ENCODE peak calls at places on chromosome 12, in eight cellular contexts. One of them, this sample, is unnamed.

GRCh38 chr12:2282321-2282720 is 229.5 kb downstream of the CACNA1C start:
- DNase-seq in epithelial cell of proximal tubule: no peak
- DNase-seq in cardiac fibroblast: peak
- DNase-seq in progenitor cell of endocrine pancreas: no peak
- DNase-seq in PC-9: no peak
- DNase-seq in astrocyte of the spinal cord: no peak
- DNase-seq in nephron progenitor cell: no peak
- DNase-seq in lower lobe of right lung: no peak
- DNase-seq in this sample: no peak

GRCh38 chr12:108827941-108828340 is 29.4 kb downstream of the SSH1 start:
- DNase-seq in lower lobe of right lung: no peak
- DNase-seq in epithelial cell of proximal tubule: no peak
- DNase-seq in nephron progenitor cell: no peak
- DNase-seq in astrocyte of the spinal cord: no peak
- DNase-seq in cardiac fibroblast: peak
- DNase-seq in PC-9: no peak
- DNase-seq in progenitor cell of endocrine pancreas: no peak
- DNase-seq in this sample: no peak

GRCh38 chr12:1634590-1635191 is 5.7 kb downstream of the WNT5B start:
- DNase-seq in progenitor cell of endocrine pancreas: peak
- DNase-seq in nephron progenitor cell: peak
- DNase-seq in lower lobe of right lung: peak
- DNase-seq in PC-9: peak
- DNase-seq in cardiac fibroblast: peak
- DNase-seq in astrocyte of the spinal cord: peak
- DNase-seq in epithelial cell of proximal tubule: no peak
- DNase-seq in this sample: no peak

GRCh38 chr12:56086096-56086495 is 6.1 kb downstream of the ERBB3 start:
- DNase-seq in lower lobe of right lung: no peak
- DNase-seq in epithelial cell of proximal tubule: no peak
- DNase-seq in astrocyte of the spinal cord: no peak
- DNase-seq in nephron progenitor cell: no peak
- DNase-seq in progenitor cell of endocrine pancreas: no peak
- DNase-seq in PC-9: peak
- DNase-seq in cardiac fibroblast: no peak
- DNase-seq in this sample: no peak

GRCh38 chr12:118436002-118436724 is 59.8 kb downstream of the SUDS3 start:
- DNase-seq in PC-9: peak
- DNase-seq in astrocyte of the spinal cord: no peak
- DNase-seq in epithelial cell of proximal tubule: no peak
- DNase-seq in nephron progenitor cell: peak
- DNase-seq in cardiac fibroblast: no peak
- DNase-seq in lower lobe of right lung: no peak
- DNase-seq in progenitor cell of endocrine pancreas: no peak
- DNase-seq in this sample: no peak

GRCh38 chr12:565161-565560 is 98.1 kb downstream of the NINJ2 start:
- DNase-seq in progenitor cell of endocrine pancreas: no peak
- DNase-seq in lower lobe of right lung: no peak
- DNase-seq in astrocyte of the spinal cord: no peak
- DNase-seq in nephron progenitor cell: no peak
- DNase-seq in PC-9: no peak
- DNase-seq in epithelial cell of proximal tubule: no peak
- DNase-seq in cardiac fibroblast: no peak
- DNase-seq in this sample: no peak

GRCh38 chr12:19129486-19130223 is at the start of gene PLEKHA5:
- DNase-seq in cardiac fibroblast: peak
- DNase-seq in PC-9: peak
- DNase-seq in progenitor cell of endocrine pancreas: peak
- DNase-seq in lower lobe of right lung: peak
- DNase-seq in nephron progenitor cell: peak
- DNase-seq in epithelial cell of proximal tubule: no peak
- DNase-seq in astrocyte of the spinal cord: peak
- DNase-seq in this sample: no peak

GRCh38 chr12:9372202-9372601 is 164.0 kb upstream of the PZP start:
- DNase-seq in cardiac fibroblast: peak
- DNase-seq in epithelial cell of proximal tubule: no peak
- DNase-seq in PC-9: no peak
- DNase-seq in nephron progenitor cell: no peak
- DNase-seq in lower lobe of right lung: no peak
- DNase-seq in progenitor cell of endocrine pancreas: no peak
- DNase-seq in astrocyte of the spinal cord: no peak
- DNase-seq in this sample: no peak

GRCh38 chr12:71958056-71958455 is 19.4 kb downstream of the TPH2 start:
- DNase-seq in nephron progenitor cell: no peak
- DNase-seq in cardiac fibroblast: no peak
- DNase-seq in lower lobe of right lung: no peak
- DNase-seq in epithelial cell of proximal tubule: no peak
- DNase-seq in astrocyte of the spinal cord: peak
- DNase-seq in PC-9: no peak
- DNase-seq in progenitor cell of endocrine pancreas: no peak
- DNase-seq in this sample: peak

GRCh38 chr12:79448816-79449215 is 241.9 kb downstream of the PAWR start:
- DNase-seq in progenitor cell of endocrine pancreas: no peak
- DNase-seq in epithelial cell of proximal tubule: no peak
- DNase-seq in PC-9: no peak
- DNase-seq in astrocyte of the spinal cord: no peak
- DNase-seq in lower lobe of right lung: no peak
- DNase-seq in nephron progenitor cell: no peak
- DNase-seq in cardiac fibroblast: no peak
- DNase-seq in this sample: no peak

GRCh38 chr12:117168976-117169375 is 21.3 kb downstream of the FBXO21 start:
- DNase-seq in lower lobe of right lung: no peak
- DNase-seq in nephron progenitor cell: no peak
- DNase-seq in PC-9: no peak
- DNase-seq in epithelial cell of proximal tubule: no peak
- DNase-seq in astrocyte of the spinal cord: no peak
- DNase-seq in progenitor cell of endocrine pancreas: no peak
- DNase-seq in cardiac fibroblast: no peak
- DNase-seq in this sample: no peak
- TF ChIP-seq CTCF in lower lobe of right lung: no peak
- TF ChIP-seq CTCF in nephron progenitor cell: no peak
- TF ChIP-seq CTCF in PC-9: no peak
- TF ChIP-seq CTCF in epithelial cell of proximal tubule: no peak
- TF ChIP-seq CTCF in astrocyte of the spinal cord: no peak
- TF ChIP-seq CTCF in progenitor cell of endocrine pancreas: no peak
- TF ChIP-seq CTCF in cardiac fibroblast: no peak
- TF ChIP-seq CTCF in this sample: no peak

GRCh38 chr12:111270128-111270651 is 98.7 kb downstream of the PHETA1 start:
- DNase-seq in astrocyte of the spinal cord: no peak
- DNase-seq in lower lobe of right lung: no peak
- DNase-seq in epithelial cell of proximal tubule: no peak
- DNase-seq in cardiac fibroblast: no peak
- DNase-seq in PC-9: no peak
- DNase-seq in nephron progenitor cell: no peak
- DNase-seq in progenitor cell of endocrine pancreas: no peak
- DNase-seq in this sample: no peak

GRCh38 chr12:111270773-111271172 is 98.1 kb downstream of the PHETA1 start:
- DNase-seq in progenitor cell of endocrine pancreas: no peak
- DNase-seq in nephron progenitor cell: no peak
- DNase-seq in lower lobe of right lung: no peak
- DNase-seq in PC-9: no peak
- DNase-seq in cardiac fibroblast: no peak
- DNase-seq in astrocyte of the spinal cord: no peak
- DNase-seq in epithelial cell of proximal tubule: no peak
- DNase-seq in this sample: no peak

GRCh38 chr12:111267171-111267570 is 101.7 kb downstream of the PHETA1 start:
- DNase-seq in PC-9: no peak
- DNase-seq in nephron progenitor cell: no peak
- DNase-seq in lower lobe of right lung: no peak
- DNase-seq in progenitor cell of endocrine pancreas: no peak
- DNase-seq in cardiac fibroblast: no peak
- DNase-seq in epithelial cell of proximal tubule: no peak
- DNase-seq in astrocyte of the spinal cord: no peak
- DNase-seq in this sample: no peak

GRCh38 chr12:111269688-111270087 is 99.2 kb downstream of the PHETA1 start:
- DNase-seq in PC-9: no peak
- DNase-seq in epithelial cell of proximal tubule: no peak
- DNase-seq in progenitor cell of endocrine pancreas: no peak
- DNase-seq in lower lobe of right lung: no peak
- DNase-seq in astrocyte of the spinal cord: no peak
- DNase-seq in cardiac fibroblast: no peak
- DNase-seq in nephron progenitor cell: no peak
- DNase-seq in this sample: no peak

DNA sequence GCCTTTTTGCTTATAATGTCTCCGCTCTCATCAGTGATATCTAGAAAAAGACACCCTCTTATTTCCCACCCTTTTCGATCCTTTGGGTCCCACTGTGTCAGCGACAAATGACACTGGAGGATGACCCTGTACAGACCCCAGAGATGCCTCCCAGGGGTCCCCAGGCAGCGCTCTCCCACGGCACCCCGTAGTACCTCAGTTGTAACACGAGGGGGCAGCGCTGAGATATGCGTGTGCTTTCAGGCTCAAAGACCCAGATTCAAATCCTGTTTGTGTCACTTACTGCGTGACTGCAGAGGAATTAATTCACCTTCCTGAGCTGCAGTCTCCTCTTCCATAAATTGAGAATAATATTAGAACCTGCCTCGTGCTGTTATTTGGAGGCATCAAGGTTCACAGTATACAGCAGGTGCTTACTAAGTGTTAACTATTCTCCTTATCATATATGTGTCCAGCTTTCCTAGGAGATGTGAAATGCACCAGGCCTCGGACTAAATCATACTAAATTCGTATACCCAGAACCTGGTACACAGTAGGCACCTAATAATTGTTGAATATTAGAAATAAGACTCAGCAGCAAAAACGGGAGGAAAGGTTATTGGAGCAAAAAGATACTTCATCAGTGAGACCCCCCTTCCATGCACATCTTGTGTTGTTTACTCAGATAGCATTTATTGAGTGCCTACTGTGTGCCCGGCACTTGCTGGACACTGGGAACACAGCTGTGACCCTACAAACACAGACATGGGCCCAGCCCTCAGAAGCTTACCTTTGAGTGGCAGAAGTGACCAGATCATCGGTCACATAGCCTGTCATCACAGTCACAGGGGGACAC is 99.9 kb downstream of the PHETA1 start:
- DNase-seq in cardiac fibroblast: no peak
- DNase-seq in epithelial cell of proximal tubule: no peak
- DNase-seq in astrocyte of the spinal cord: no peak
- DNase-seq in progenitor cell of endocrine pancreas: no peak
- DNase-seq in PC-9: no peak
- DNase-seq in lower lobe of right lung: no peak
- DNase-seq in nephron progenitor cell: peak
- DNase-seq in this sample: no peak
- TF ChIP-seq CTCF in cardiac fibroblast: peak
- TF ChIP-seq CTCF in epithelial cell of proximal tubule: peak
- TF ChIP-seq CTCF in astrocyte of the spinal cord: peak
- TF ChIP-seq CTCF in progenitor cell of endocrine pancreas: peak
- TF ChIP-seq CTCF in PC-9: peak
- TF ChIP-seq CTCF in lower lobe of right lung: peak
- TF ChIP-seq CTCF in nephron progenitor cell: peak
- TF ChIP-seq CTCF in this sample: peak

DNA sequence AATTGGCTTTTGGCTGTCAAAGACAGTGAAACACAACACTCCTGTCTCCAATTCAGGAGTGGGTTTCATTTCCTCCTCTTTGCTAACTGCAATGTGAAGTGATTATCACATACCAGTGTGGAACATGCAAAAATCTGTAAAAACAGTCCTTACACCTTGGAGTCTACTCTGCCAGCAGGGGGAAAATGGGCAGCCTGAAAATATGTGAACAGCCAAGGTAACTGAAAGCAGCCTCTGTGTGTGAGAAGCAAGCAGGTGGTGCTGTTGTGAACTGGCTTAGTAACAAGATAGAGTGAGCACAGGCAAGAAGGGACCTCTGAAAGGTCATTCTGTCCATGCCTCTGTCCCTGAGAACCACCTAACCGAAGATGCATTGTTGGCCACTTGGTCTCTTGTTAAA is 6.0 kb downstream of the PRMT8 start:
- DNase-seq in nephron progenitor cell: no peak
- DNase-seq in progenitor cell of endocrine pancreas: no peak
- DNase-seq in epithelial cell of proximal tubule: no peak
- DNase-seq in astrocyte of the spinal cord: no peak
- DNase-seq in lower lobe of right lung: no peak
- DNase-seq in cardiac fibroblast: no peak
- DNase-seq in PC-9: no peak
- DNase-seq in this sample: no peak
- TF ChIP-seq CTCF in nephron progenitor cell: no peak
- TF ChIP-seq CTCF in progenitor cell of endocrine pancreas: peak
- TF ChIP-seq CTCF in epithelial cell of proximal tubule: peak
- TF ChIP-seq CTCF in astrocyte of the spinal cord: no peak
- TF ChIP-seq CTCF in lower lobe of right lung: no peak
- TF ChIP-seq CTCF in cardiac fibroblast: no peak
- TF ChIP-seq CTCF in PC-9: no peak
- TF ChIP-seq CTCF in this sample: peak

GRCh38 chr12:49792976-49793580 is 35.1 kb downstream of the NCKAP5L start:
- DNase-seq in epithelial cell of proximal tubule: no peak
- DNase-seq in lower lobe of right lung: no peak
- DNase-seq in progenitor cell of endocrine pancreas: no peak
- DNase-seq in astrocyte of the spinal cord: no peak
- DNase-seq in nephron progenitor cell: no peak
- DNase-seq in PC-9: no peak
- DNase-seq in cardiac fibroblast: no peak
- DNase-seq in this sample: no peak

GRCh38 chr12:49791156-49791555 is 37.1 kb downstream of the NCKAP5L start:
- DNase-seq in lower lobe of right lung: no peak
- DNase-seq in epithelial cell of proximal tubule: no peak
- DNase-seq in nephron progenitor cell: no peak
- DNase-seq in cardiac fibroblast: no peak
- DNase-seq in PC-9: no peak
- DNase-seq in astrocyte of the spinal cord: no peak
- DNase-seq in progenitor cell of endocrine pancreas: no peak
- DNase-seq in this sample: no peak

GRCh38 chr12:49792181-49792970 is 35.8 kb downstream of the NCKAP5L start:
- DNase-seq in nephron progenitor cell: no peak
- DNase-seq in cardiac fibroblast: no peak
- DNase-seq in epithelial cell of proximal tubule: no peak
- DNase-seq in astrocyte of the spinal cord: no peak
- DNase-seq in lower lobe of right lung: no peak
- DNase-seq in progenitor cell of endocrine pancreas: no peak
- DNase-seq in PC-9: no peak
- DNase-seq in this sample: no peak

GRCh38 chr12:49790741-49791140 is 37.5 kb downstream of the NCKAP5L start:
- DNase-seq in epithelial cell of proximal tubule: no peak
- DNase-seq in PC-9: no peak
- DNase-seq in lower lobe of right lung: no peak
- DNase-seq in progenitor cell of endocrine pancreas: no peak
- DNase-seq in astrocyte of the spinal cord: no peak
- DNase-seq in cardiac fibroblast: no peak
- DNase-seq in nephron progenitor cell: no peak
- DNase-seq in this sample: no peak

DNA sequence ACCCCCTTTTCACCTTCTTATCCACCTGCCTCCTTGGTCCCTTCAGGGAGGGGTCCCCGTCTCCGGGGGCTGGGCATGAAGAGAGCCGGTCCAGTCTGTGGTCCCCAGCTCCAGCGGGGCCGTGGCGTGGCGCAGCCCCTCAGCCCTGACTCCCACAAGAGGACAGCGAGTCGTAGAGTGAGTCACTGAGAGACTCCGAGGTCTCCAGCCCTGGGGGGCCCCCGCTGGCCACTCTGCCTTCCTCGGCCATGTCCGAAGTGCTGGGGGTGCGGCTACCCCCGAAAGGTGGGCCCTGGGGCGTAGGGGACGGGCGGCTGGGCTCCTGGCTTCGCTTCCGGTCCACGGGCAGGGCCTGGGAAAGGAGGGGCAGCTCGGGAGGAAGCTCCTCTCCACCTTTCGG is 36.5 kb downstream of the NCKAP5L start:
- DNase-seq in progenitor cell of endocrine pancreas: no peak
- DNase-seq in astrocyte of the spinal cord: no peak
- DNase-seq in lower lobe of right lung: no peak
- DNase-seq in cardiac fibroblast: no peak
- DNase-seq in PC-9: no peak
- DNase-seq in nephron progenitor cell: no peak
- DNase-seq in epithelial cell of proximal tubule: no peak
- DNase-seq in this sample: no peak
- TF ChIP-seq CTCF in progenitor cell of endocrine pancreas: no peak
- TF ChIP-seq CTCF in astrocyte of the spinal cord: no peak
- TF ChIP-seq CTCF in lower lobe of right lung: no peak
- TF ChIP-seq CTCF in cardiac fibroblast: no peak
- TF ChIP-seq CTCF in PC-9: no peak
- TF ChIP-seq CTCF in nephron progenitor cell: no peak
- TF ChIP-seq CTCF in epithelial cell of proximal tubule: no peak
- TF ChIP-seq CTCF in this sample: no peak

This sample was measured in kidney epithelial cell.